ENCODE peak calls at places on chromosomes 11 and 22, in ten cellular contexts. H is A549; X is cardiac muscle cell; R is H9; Z is OCI-LY7; S is transverse colon; M is CD4-positive, alpha-beta T cell; W is PC-9; E is IMR-90; N is RWPE1. U is an unnamed sample.

GRCh38 chr22:18035740-18036139 is 11.4 kb upstream of the MICAL3 start:
- DNase-seq in X (peak), S (peak), Z (no peak), E (peak), H (peak), M (no peak), N (peak), R (peak), W (peak), U (no peak)

GRCh38 chr22:21451545-21452520 is 15.4 kb upstream of the TMEM191C start:
- DNase-seq in S (no peak), W (no peak), N (no peak), Z (no peak), R (peak), E (no peak), H (no peak), X (no peak), M (no peak), U (no peak)

GRCh38 chr11:110859998-110860397 is 147.8 kb upstream of the ARHGAP20 start:
- DNase-seq in M (no peak), H (no peak), E (no peak), R (no peak), S (peak), X (no peak), Z (no peak), N (no peak), W (no peak), U (no peak)

GRCh38 chr11:102171101-102171500 is 60.9 kb downstream of the YAP1 start:
- DNase-seq in E (peak), W (peak), R (no peak), S (no peak), X (peak), M (no peak), H (no peak), N (peak), Z (no peak), U (no peak)

GRCh38 chr11:110356769-110357671 is 60.6 kb upstream of the RDX start:
- DNase-seq in M (no peak), N (no peak), W (peak), E (peak), Z (no peak), X (peak), H (peak), R (no peak), S (no peak), U (no peak)

GRCh38 chr11:14971865-14972580 is at the start of gene CALCA:
- DNase-seq in Z (no peak), S (no peak), R (peak), H (no peak), X (no peak), W (no peak), M (no peak), N (no peak), E (no peak), U (no peak)

GRCh38 chr22:45582955-45583320 is 80.3 kb downstream of the FBLN1 start:
- DNase-seq in H (no peak), W (no peak), N (no peak), R (no peak), E (no peak), X (no peak), S (no peak), Z (no peak), M (no peak), U (no peak)

GRCh38 chr11:20337526-20338154 is 25.9 kb upstream of the HTATIP2 start:
- DNase-seq in S (peak), M (no peak), R (peak), H (peak), X (peak), Z (peak), W (no peak), N (peak), E (peak), U (no peak)

GRCh38 chr11:2694995-2695939 is 4.5 kb downstream of the KCNQ1OT1 start:
- DNase-seq in W (no peak), N (no peak), M (no peak), S (no peak), Z (no peak), E (no peak), X (no peak), R (peak), H (no peak), U (peak)

GRCh38 chr22:46002757-46003270 is 25.9 kb upstream of the WNT7B start:
- DNase-seq in W (peak), M (no peak), S (no peak), X (no peak), Z (no peak), E (peak), N (no peak), R (no peak), H (no peak), U (peak)

DNA sequence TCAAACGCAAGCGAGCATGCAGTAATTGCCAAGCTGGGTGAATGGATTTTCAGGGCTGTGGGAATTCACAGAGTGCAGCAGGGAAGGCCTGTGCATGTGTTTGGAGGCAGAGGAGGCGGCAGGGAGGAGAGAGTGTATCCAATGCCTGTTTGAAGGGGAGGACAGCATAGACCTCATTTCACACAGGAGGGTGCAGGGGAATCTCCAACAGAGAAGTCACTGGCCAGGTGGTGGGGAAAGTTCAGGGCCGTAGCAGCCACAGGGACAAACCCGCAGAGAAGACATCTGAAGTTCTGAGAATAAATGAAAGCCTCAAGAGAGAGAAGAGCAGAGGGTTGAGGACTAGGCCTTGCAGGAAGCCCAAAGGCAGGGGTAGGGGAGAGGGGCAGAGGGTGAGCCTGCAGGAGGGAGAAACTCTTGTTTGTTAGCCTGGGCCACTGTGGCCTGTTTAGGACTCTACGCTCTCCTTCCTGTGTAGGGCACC is 19.2 kb upstream of the KDM2A start:
- DNase-seq in Z (peak), N (no peak), H (no peak), E (no peak), R (no peak), S (no peak), M (no peak), X (no peak), W (no peak), U (no peak)
- H3K27ac ChIP-seq in Z (no peak), N (peak), H (no peak), E (no peak), R (no peak), S (no peak), M (no peak), X (no peak), W (no peak), U (no peak)

GRCh38 chr11:82980292-82980691 is 78.8 kb downstream of the DDIAS start:
- DNase-seq in H (peak), W (peak), M (no peak), X (peak), Z (no peak), E (peak), S (no peak), R (no peak), N (peak), U (no peak)
- H3K27ac ChIP-seq in H (no peak), W (no peak), M (no peak), X (no peak), Z (peak), E (no peak), S (no peak), R (no peak), N (no peak), U (no peak)

DNA sequence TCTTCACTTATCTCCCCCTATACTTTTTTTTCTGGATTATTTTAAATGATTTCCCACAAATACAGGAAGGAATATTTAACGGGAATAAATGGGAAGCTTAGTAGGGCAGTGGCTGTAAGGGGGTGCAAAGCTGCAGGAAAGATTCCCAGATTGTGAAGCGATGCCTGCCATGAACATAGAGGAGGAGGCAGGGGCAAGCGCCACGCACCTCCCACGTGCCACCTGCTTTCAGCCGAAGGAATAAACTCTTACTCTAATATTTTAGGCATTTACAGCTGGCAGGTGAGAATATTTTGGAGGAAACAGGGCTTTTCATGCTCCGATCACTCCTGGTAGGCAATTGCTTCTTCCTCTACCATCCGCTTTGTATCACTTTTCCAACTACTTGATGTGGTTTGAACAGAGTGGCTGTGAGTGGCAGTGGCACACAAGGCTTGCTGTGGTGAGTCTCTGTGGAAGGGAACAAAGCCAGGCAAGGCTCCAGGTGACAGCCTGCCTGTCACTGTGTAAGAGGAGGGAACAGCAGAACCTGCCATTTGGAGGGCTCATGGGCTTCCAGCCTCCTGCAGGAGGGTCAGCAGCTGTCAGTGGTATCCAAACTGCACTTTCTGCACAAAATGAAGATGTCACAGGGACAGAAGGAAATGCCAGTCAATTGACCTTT is 54.5 kb upstream of the PLET1 start:
- DNase-seq in W (peak), E (no peak), Z (no peak), X (no peak), R (no peak), N (no peak), H (no peak), M (no peak), S (no peak), U (no peak)
- H3K27ac ChIP-seq in W (no peak), E (no peak), Z (no peak), X (no peak), R (no peak), N (no peak), H (no peak), M (no peak), S (no peak), U (no peak)

GRCh38 chr11:111945198-111945597 is 8.1 kb downstream of the DIXDC1 start:
- DNase-seq in S (no peak), N (no peak), M (no peak), Z (no peak), X (no peak), W (no peak), H (no peak), R (no peak), E (no peak), U (no peak)
- H3K27ac ChIP-seq in S (no peak), N (peak), M (no peak), Z (no peak), X (no peak), W (no peak), H (peak), R (no peak), E (peak), U (no peak)

GRCh38 chr11:69646493-69647201 is 5.7 kb downstream of the CCND1 start:
- DNase-seq in X (no peak), H (no peak), W (no peak), Z (no peak), S (no peak), N (no peak), M (no peak), E (no peak), R (peak), U (no peak)
- H3K27ac ChIP-seq in X (no peak), H (no peak), W (peak), Z (no peak), S (no peak), N (peak), M (no peak), E (no peak), R (no peak), U (no peak)

DNA sequence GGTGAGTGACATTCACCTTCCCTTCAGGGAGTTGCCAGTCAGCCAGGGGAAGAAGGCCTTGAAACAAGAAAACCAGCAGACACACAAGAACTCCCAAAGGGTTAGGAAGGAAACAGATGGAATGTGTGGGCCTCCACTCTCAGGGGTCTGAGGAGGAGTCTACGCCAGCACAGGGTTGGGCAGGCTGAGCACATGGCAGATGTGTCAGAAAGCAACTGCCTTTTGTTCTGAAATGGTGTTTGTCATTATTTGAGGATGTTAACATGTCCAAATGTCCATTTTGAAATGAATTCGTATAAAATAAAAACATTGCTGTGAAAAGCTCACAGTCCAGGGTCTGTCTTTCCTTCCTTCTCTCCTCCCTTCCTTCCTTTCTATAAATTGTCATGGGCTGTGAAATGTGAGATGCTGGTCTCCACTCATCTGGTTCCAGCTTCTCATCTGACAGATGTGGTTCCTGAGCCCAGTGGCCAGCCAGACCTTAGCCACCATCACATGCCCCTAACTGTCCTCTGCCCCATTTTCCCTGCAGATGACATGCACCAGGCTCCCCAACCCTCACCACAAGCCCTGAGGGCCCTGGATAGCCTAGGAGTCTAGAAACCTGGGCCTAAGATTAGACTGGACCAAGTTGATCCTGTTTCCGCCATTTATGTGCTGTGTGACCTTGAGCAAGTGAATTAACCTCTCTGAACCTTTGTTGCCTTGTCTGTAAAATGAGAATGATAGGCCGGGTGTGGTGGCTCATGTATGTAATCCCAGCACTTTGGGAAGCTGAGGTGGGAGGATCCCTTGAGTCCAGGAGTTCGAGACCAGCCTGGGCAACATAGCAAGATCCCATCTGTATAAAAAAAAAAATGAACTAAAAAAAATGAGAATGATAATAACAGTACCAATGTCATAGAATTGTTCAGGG is 56.2 kb upstream of the CRYBB3 start:
- DNase-seq in W (no peak), Z (no peak), N (no peak), R (no peak), X (no peak), H (no peak), S (no peak), M (no peak), E (no peak), U (no peak)
- H3K27ac ChIP-seq in W (no peak), Z (no peak), N (peak), R (no peak), X (no peak), H (no peak), S (no peak), M (no peak), E (no peak), U (no peak)

GRCh38 chr22:42905702-42906183 is 48.7 kb upstream of the ARFGAP3 start:
- DNase-seq in S (peak), Z (no peak), E (no peak), N (no peak), X (no peak), W (no peak), H (no peak), M (no peak), R (no peak), U (peak)
- H3K27ac ChIP-seq in S (peak), Z (no peak), E (no peak), N (peak), X (peak), W (no peak), H (no peak), M (no peak), R (no peak), U (no peak)

DNA sequence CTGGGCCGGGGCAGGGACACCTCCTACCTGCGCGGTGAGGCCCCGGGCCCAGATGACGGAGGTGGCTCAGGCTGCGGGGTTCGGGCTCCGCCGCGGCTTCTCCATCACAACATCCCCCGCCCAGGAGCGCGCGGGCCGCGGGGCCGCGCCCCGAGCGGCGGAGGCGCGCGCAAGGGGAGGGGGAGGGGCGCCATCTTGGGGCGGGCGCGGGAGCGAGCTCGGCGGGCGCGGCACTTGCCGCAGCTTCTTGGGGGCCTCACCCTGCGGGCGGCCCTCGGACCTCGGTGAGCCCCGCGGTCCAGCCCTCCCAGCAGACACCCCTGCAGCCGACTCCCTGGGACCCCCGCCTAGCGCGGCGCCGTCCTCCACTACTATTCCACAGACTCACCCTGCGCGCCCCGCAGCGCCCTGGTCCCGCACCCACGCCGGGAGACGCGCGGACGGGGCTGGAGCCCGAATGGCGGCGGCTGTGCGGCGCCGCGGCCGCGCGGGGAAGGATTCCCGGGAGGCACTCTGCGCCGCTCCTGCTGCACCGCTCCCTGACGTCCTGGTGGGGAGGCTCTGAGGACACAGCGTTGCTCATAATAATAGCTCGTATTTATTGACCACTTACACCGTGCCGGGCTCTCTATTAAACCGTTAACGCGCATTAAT is at the start of gene APBB1:
- DNase-seq in M (peak), R (peak), Z (peak), H (peak), X (peak), E (peak), W (no peak), N (peak), S (peak), U (peak)
- H3K27ac ChIP-seq in M (peak), R (no peak), Z (no peak), H (peak), X (peak), E (peak), W (no peak), N (peak), S (peak), U (peak)

GRCh38 chr22:28910575-28911278 is 27.4 kb downstream of the ZNRF3 start:
- DNase-seq in W (no peak), Z (no peak), H (no peak), E (no peak), M (no peak), S (no peak), N (no peak), X (no peak), R (no peak), U (no peak)
- H3K27ac ChIP-seq in W (no peak), Z (no peak), H (peak), E (no peak), M (no peak), S (peak), N (no peak), X (peak), R (no peak), U (no peak)

GRCh38 chr11:63614136-63614664 is at the start of gene PLAAT3:
- DNase-seq in X (peak), N (no peak), Z (no peak), R (peak), M (no peak), H (peak), S (peak), E (no peak), W (peak), U (peak)
- H3K27ac ChIP-seq in X (no peak), N (no peak), Z (no peak), R (no peak), M (no peak), H (peak), S (peak), E (no peak), W (peak), U (peak)